ENCODE peak calls at places on chromosomes 4 and X, in four cellular contexts. P, D, X and K are unnamed samples.

GRCh38 chr4:27366424-27366823 is 505.8 kb downstream of the STIM2 start:
- DNase-seq in D (no peak), X (no peak), P (no peak), K (no peak)

GRCh38 chr4:123127218-123127617 is 204.8 kb upstream of the NUDT6 start:
- DNase-seq in D (peak), X (no peak), P (no peak), K (no peak)

GRCh38 chr4:186725422-186726149 is 1.9 kb upstream of the FAT1 start:
- DNase-seq in P (peak), D (peak), X (peak), K (peak)

GRCh38 chrX:2495595-2495994 is 5.2 kb downstream of the DHRSX start:
- DNase-seq in X (no peak), D (no peak), P (no peak), K (no peak)

GRCh38 chr4:94947681-94948108 is 189.9 kb downstream of the BMPR1B start:
- DNase-seq in P (no peak), X (no peak), D (no peak), K (no peak)

GRCh38 chr4:100190643-100191600 is 654 bp upstream of the DDIT4L start:
- DNase-seq in D (peak), P (no peak), X (no peak), K (peak)

GRCh38 chr4:147096667-147097604 is 151.3 kb upstream of the TTC29 start:
- DNase-seq in X (peak), P (no peak), D (peak), K (peak)

GRCh38 chr4:158912390-158913175 is 143.8 kb downstream of the FNIP2 start:
- DNase-seq in D (no peak), X (no peak), P (no peak), K (no peak)

GRCh38 chr4:158722291-158722916 is 792 bp downstream of the PPID start:
- DNase-seq in D (peak), P (no peak), X (peak), K (peak)

GRCh38 chr4:150250293-150250997 is 172.2 kb downstream of the DCLK2 start:
- DNase-seq in P (no peak), X (no peak), D (no peak), K (no peak)

GRCh38 chr4:39834269-39834668 is 136.3 kb downstream of the UBE2K start:
- DNase-seq in X (no peak), D (no peak), P (no peak), K (no peak)

GRCh38 chr4:121307441-121308327 is 73.1 kb downstream of the QRFPR start:
- DNase-seq in D (peak), X (peak), P (peak), K (peak)

GRCh38 chr4:29081230-29081955 is 1638.8 kb upstream of the PCDH7 start:
- DNase-seq in P (no peak), X (no peak), D (peak), K (no peak)

GRCh38 chr4:172666711-172667368 is 501.8 kb upstream of the GALNT7 start:
- DNase-seq in X (no peak), D (no peak), P (peak), K (peak)

GRCh38 chrX:97751735-97752134 is 868.0 kb downstream of the RPA4 start:
- DNase-seq in X (no peak), P (no peak), D (no peak), K (no peak)

GRCh38 chr4:176653406-176654220 is 139.1 kb downstream of the VEGFC start:
- DNase-seq in P (no peak), X (no peak), D (no peak), K (peak)

GRCh38 chrX:50067435-50068292 is 133.1 kb downstream of the AKAP4 start:
- DNase-seq in X (no peak), P (peak), D (peak), K (peak)

GRCh38 chr4:107279729-107280128 is 243.6 kb upstream of the DKK2 start:
- DNase-seq in P (no peak), X (no peak), D (peak), K (no peak)

GRCh38 chrX:107970073-107970472 is 12.1 kb downstream of the TEX13B start:
- DNase-seq in D (no peak), P (no peak), X (no peak), K (no peak)

GRCh38 chr4:105462610-105463009 is 11.3 kb downstream of the PPA2 start:
- DNase-seq in P (no peak), D (no peak), X (no peak), K (no peak)

GRCh38 chr4:151727365-151727764 is 33.4 kb downstream of the GATB start:
- DNase-seq in X (no peak), D (no peak), P (no peak), K (no peak)

GRCh38 chr4:90445380-90445779 is 318.2 kb downstream of the CCSER1 start:
- DNase-seq in P (no peak), X (no peak), D (peak), K (no peak)

GRCh38 chrX:128057421-128057820 is 5.2 kb upstream of the ACTRT1 start:
- DNase-seq in X (no peak), D (no peak), P (no peak), K (no peak)

GRCh38 chr4:54726907-54727306 is 69.2 kb downstream of the KIT start:
- DNase-seq in X (no peak), P (no peak), D (no peak), K (no peak)

GRCh38 chrX:56232221-56233082 is at the start of gene KLF8:
- DNase-seq in X (peak), P (peak), D (no peak), K (no peak)

GRCh38 chr4:145557720-145558119 is 61.5 kb upstream of the MMAA start:
- DNase-seq in P (peak), D (peak), X (peak), K (peak)

GRCh38 chrX:17170973-17171372 is 204.0 kb upstream of the NHS start:
- DNase-seq in P (no peak), D (no peak), X (no peak), K (no peak)

GRCh38 chr4:136495076-136495475 is 1037.2 kb downstream of the PCDH18 start:
- DNase-seq in P (no peak), D (no peak), X (no peak), K (no peak)

GRCh38 chr4:29079260-29079659 is 1640.9 kb upstream of the PCDH7 start:
- DNase-seq in D (no peak), X (no peak), P (no peak), K (no peak)

GRCh38 chrX:97616883-97617510 is 733.3 kb downstream of the RPA4 start:
- DNase-seq in D (peak), X (no peak), P (no peak), K (peak)

GRCh38 chr4:157204634-157205244 is 15.8 kb upstream of the GRIA2 start:
- DNase-seq in P (peak), D (no peak), X (peak), K (peak)

GRCh38 chrX:3037218-3037617 is 4.1 kb upstream of the ARSF start:
- DNase-seq in X (no peak), D (no peak), P (no peak), K (no peak)

GRCh38 chrX:95889279-95889678 is 795.4 kb upstream of the DIAPH2 start:
- DNase-seq in P (no peak), D (no peak), X (no peak), K (no peak)

DNA sequence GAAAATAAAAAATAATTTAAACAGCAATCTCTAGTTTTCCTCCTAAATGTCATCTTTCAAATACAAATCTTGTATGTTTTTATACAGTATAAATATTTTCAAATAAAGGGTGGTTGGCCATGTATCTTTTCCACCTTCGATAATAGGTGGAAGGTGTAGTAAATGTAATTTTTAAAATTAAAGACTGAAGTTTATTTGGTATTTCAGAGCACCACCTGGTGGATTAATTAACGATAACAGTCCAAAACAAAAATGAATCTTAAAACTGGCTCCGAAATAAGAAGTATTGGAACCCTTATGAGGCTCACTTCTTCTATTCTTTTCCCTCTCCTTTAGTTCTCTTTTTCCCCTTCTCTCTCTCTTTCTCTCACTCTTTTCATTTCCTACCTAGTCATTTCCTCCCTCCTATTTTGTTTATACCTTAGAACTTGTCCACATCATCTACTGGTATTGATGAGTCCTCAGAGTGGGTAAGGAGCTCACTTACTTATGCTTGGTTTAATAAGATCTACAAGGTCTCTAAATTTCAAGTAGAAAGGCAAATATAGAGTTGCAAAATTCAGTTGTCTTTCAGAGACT is 82.9 kb upstream of the EXOC1L start:
- DNase-seq in D (peak), P (no peak), X (peak), K (no peak)
- TF ChIP-seq JUN in D (no peak), P (no peak), X (no peak), K (no peak)

GRCh38 chrX:100297732-100298131 is 112.3 kb downstream of the PCDH19 start:
- DNase-seq in D (no peak), X (no peak), P (no peak), K (no peak)

GRCh38 chrX:100296183-100296753 is 113.8 kb downstream of the PCDH19 start:
- DNase-seq in D (no peak), P (peak), X (no peak), K (no peak)
- TF ChIP-seq JUN in D (no peak), P (no peak), X (no peak), K (no peak)

DNA sequence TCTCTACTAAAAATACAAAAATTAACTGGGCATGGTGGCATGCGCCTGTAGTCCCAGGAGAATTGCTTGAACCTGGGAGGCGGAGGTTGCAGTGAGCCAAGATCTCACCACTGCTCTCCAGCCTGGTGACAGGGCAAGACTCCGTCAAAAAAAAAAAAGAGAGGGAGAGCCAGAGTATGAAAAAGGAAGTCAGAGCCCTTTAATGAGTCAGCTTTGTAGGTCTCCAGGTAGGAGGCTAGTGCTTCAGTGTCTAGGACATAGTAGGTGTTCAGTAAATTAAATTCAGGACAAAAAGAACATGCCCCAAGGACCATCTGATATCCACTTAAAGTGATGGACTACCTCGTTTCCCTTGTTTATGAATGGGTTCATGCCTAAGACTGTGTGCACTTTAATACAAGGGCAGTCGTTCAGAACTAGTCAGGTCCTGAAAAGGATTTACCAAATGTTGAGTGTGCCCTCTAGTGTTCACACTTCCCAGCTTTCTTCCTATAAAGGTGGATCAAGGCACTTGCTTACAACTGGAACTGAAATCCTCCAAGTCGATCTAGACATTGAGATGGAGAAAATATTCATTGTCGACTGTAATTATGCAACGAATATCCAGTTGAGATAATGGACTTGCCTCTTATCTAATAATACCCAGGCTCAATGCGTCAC is 29.0 kb downstream of the F9 start:
- DNase-seq in X (peak), P (peak), D (peak), K (peak)
- TF ChIP-seq JUN in X (no peak), P (no peak), D (no peak), K (no peak)

GRCh38 chrX:153854702-153855101 is 24.4 kb upstream of the PDZD4 start:
- DNase-seq in D (no peak), X (no peak), P (no peak), K (no peak)
- TF ChIP-seq JUN in D (no peak), X (no peak), P (no peak), K (no peak)

GRCh38 chr4:183950536-183950935 is 45.4 kb downstream of the STOX2 start:
- DNase-seq in P (no peak), X (no peak), D (no peak), K (no peak)
- TF ChIP-seq JUN in P (no peak), X (no peak), D (no peak), K (no peak)

GRCh38 chrX:13899607-13900006 is 82.7 kb upstream of the GPM6B start:
- DNase-seq in D (peak), P (no peak), X (no peak), K (peak)
- TF ChIP-seq JUN in D (no peak), P (no peak), X (no peak), K (no peak)